ENCODE peak calls at places on chromosomes 4 and X, in four cellular contexts. X is aorta, A is upper lobe of left lung, S is heart left ventricle. N is an unnamed sample. For H3K9me3 and H3K4me1, the result is how much of the 10 kb centered on the place peaks cover.

GRCh38 chr4:105140684-105141490 is 5.8 kb upstream of the TET2 start:
- DNase-seq in A (peak), S (peak), X (no peak), N (peak)

GRCh38 chr4:7014815-7015214 is 28.4 kb upstream of the TADA2B start:
- DNase-seq in S (no peak), X (peak), A (no peak), N (no peak)

GRCh38 chr4:101282076-101282844 is 65.1 kb downstream of the PPP3CA start:
- DNase-seq in S (no peak), A (peak), X (no peak), N (peak)

GRCh38 chr4:31741321-31741720 is 1021.2 kb downstream of the PCDH7 start:
- DNase-seq in A (no peak), X (no peak), S (no peak), N (no peak)

GRCh38 chrX:53483838-53484420 is 49.8 kb upstream of the HSD17B10 start:
- DNase-seq in S (no peak), A (no peak), X (no peak), N (no peak)

GRCh38 chrX:153769865-153770605 is 6.0 kb downstream of the PLXNB3 start:
- DNase-seq in A (no peak), X (peak), S (no peak), N (no peak)

GRCh38 chr4:101954351-101954750 is 163.8 kb downstream of the BANK1 start:
- DNase-seq in S (no peak), A (no peak), X (no peak), N (no peak)

GRCh38 chrX:114500622-114501021 is 83.3 kb upstream of the HTR2C start:
- DNase-seq in A (no peak), S (no peak), X (no peak), N (no peak)

GRCh38 chrX:132219343-132219768 is at the start of gene RAP2C:
- DNase-seq in S (peak), A (peak), X (peak), N (peak)

GRCh38 chr4:85773372-85773771 is 298.4 kb downstream of the ARHGAP24 start:
- DNase-seq in X (no peak), S (no peak), A (no peak), N (no peak)

GRCh38 chrX:20026278-20026677 is 35.4 kb upstream of the BCLAF3 start:
- DNase-seq in S (no peak), A (no peak), X (no peak), N (no peak)
- H3K9me3 ChIP-seq in S (under half), A (under half), X (under half), N (under half)

GRCh38 chrX:24149346-24150050 is at the start of gene ZFX:
- DNase-seq in A (peak), X (peak), S (peak), N (peak)
- H3K4me1 ChIP-seq in A (half or more), X (under half), S (half or more), N (half or more)

DNA sequence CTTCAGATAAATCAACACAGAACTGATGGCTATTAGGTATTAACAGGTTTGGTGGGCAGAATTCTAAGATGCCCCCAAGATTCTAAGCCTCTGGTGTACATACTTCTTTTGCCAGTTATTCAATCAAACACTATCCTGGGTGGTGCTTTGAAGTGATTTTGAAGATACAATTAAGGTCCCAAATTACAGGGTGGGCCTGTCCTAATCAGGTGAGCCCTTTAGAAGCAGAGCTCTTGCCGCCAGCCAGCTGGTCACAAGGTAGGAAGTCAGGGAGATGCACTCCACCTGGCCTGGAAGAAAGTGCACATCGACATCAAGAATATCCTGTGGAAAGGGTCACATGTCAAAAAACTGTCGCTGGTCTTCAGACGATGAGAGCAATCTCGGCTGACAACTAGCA is 29.5 kb downstream of the ASB9 start:
- DNase-seq in S (no peak), X (no peak), A (no peak), N (no peak)
- H3K9me3 ChIP-seq in S (under half), X (under half), A (under half), N (under half)

DNA sequence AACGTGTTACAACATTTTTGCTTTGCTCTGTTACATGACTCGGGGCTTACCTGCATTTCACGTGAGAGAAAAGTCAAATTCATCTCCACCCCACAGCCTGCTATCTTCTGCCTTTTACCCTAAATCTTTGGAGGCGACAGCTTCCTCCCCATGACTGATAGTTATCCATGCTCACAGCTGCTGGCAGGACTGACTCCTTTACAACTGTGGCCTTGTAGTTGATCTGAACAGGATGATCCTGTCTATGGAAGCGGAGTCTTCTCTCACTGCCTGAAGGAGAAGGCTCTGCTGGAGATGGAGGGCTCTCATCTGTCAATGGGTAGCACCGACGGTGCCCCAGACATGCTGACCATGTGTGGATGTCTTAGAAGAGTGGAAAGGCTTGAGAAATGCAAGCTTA is 151.0 kb downstream of the CBR4 start:
- DNase-seq in X (no peak), A (no peak), S (no peak), N (no peak)
- H3K4me1 ChIP-seq in X (under half), A (under half), S (half or more), N (under half)

DNA sequence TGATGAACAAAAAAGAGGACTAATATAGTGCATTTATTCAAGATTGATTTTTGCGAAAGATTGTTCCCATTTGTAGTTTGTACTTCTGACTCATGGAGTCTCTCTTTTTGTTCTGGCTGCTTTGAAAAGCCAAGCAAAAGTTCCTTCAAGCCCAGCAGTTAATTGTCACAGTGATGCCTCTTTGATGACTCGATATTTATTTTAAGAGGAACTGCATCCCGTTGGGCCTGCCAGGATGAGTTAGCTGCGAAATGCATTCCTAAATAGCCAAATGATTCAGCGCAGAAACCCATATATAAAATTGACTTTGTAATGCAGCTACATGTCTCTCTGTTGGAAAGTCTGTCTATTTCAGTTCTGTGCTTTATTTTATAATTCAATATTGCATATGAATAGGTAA is 295.1 kb downstream of the GBA3 start:
- DNase-seq in X (no peak), S (no peak), A (no peak), N (no peak)
- H3K9me3 ChIP-seq in X (under half), S (under half), A (under half), N (under half)

DNA sequence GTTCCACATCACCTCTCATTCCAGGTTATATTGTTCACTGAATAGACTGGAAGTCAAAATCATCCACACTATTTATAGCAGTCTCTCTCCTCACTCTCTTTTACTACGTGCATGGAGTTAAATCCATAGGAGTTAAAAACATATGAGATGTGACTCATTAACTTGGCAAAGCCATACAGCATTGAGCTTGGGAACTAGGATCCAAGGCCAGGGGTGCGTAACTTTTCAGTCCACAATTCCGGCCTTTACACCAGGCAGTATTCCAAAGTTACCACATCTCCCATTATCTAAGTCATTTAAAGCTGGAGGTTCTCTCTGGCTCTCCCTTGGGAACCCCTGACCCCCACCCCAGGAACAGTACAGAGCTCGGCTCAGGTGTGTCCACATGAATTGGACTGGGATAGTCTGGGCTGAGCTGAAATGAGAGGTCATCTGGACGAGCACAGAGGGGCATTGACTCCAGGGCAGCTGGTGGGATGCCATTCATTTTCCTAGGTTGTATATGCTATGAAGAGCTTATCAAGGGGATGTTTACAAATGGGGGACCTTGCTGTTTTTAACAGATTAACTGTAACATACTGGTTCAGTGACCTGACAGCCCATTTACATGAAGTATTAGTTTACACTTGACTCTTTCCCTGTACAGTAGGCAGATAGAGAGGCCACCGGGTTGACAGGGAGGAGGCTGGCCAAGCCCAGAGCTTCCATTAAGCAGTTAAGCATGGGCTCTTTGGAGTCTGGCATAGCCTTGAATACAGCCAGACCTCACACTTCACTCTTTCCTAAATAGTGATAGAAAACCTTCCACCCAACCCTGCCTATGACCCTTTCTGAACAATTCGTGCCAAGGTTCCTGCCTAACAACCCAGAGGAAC is 128.9 kb downstream of the RAB28 start:
- DNase-seq in S (no peak), A (no peak), X (no peak), N (no peak)
- H3K4me1 ChIP-seq in S (under half), A (under half), X (under half), N (under half)

GRCh38 chr4:19030536-19030935 is 1009.0 kb upstream of the LCORL start:
- DNase-seq in S (no peak), X (no peak), A (no peak), N (no peak)
- H3K9me3 ChIP-seq in S (under half), X (under half), A (under half), N (under half)

GRCh38 chr4:41432889-41433288 is 105.1 kb upstream of the LIMCH1 start:
- DNase-seq in S (no peak), X (no peak), A (no peak), N (no peak)
- H3K4me1 ChIP-seq in S (half or more), X (under half), A (half or more), N (under half)

N was measured in CD4-positive, alpha-beta memory T cell.